ENCODE peak calls at places on chromosome 19, in five cellular contexts. One of them, this sample, is unnamed.

GRCh38 chr19:18776288-18776594 is 14.9 kb downstream of the COMP start:
- DNase-seq in activated T-cell treated with anti-CD3 and anti-CD28 coated beads, Interleukin-2, amount 50 U/mL, for 24 hours: no peak
- DNase-seq in AML-193: no peak
- DNase-seq in heart left ventricle: no peak
- DNase-seq in CD4-positive, CD25-positive, alpha-beta regulatory T cell: no peak
- DNase-seq in this sample: no peak

GRCh38 chr19:41785653-41786052 is 10.7 kb upstream of the CEACAM3 start:
- DNase-seq in AML-193: peak; percentile 94
- DNase-seq in heart left ventricle: peak; percentile 50
- DNase-seq in CD4-positive, CD25-positive, alpha-beta regulatory T cell: peak; percentile 90
- DNase-seq in activated T-cell treated with anti-CD3 and anti-CD28 coated beads, Interleukin-2, amount 50 U/mL, for 24 hours: peak; percentile 68
- DNase-seq in this sample: no peak

GRCh38 chr19:12723643-12724426 is at the start of gene TNPO2:
- DNase-seq in AML-193: peak; percentile 54
- DNase-seq in heart left ventricle: peak; percentile 68
- DNase-seq in CD4-positive, CD25-positive, alpha-beta regulatory T cell: peak; percentile 85
- DNase-seq in activated T-cell treated with anti-CD3 and anti-CD28 coated beads, Interleukin-2, amount 50 U/mL, for 24 hours: peak; percentile 84
- DNase-seq in this sample: peak; percentile 47

GRCh38 chr19:35609881-35610353 is 2.6 kb upstream of the HAUS5 start:
- DNase-seq in heart left ventricle: no peak
- DNase-seq in activated T-cell treated with anti-CD3 and anti-CD28 coated beads, Interleukin-2, amount 50 U/mL, for 24 hours: peak; percentile 53
- DNase-seq in CD4-positive, CD25-positive, alpha-beta regulatory T cell: peak; percentile 94
- DNase-seq in AML-193: no peak
- DNase-seq in this sample: no peak

GRCh38 chr19:28726533-28726932 is 486.4 kb downstream of the UQCRFS1 start:
- DNase-seq in AML-193: no peak
- DNase-seq in activated T-cell treated with anti-CD3 and anti-CD28 coated beads, Interleukin-2, amount 50 U/mL, for 24 hours: no peak
- DNase-seq in heart left ventricle: no peak
- DNase-seq in CD4-positive, CD25-positive, alpha-beta regulatory T cell: no peak
- DNase-seq in this sample: no peak

GRCh38 chr19:54232552-54232934 is 9.7 kb upstream of the LILRB3 start:
- DNase-seq in heart left ventricle: no peak
- DNase-seq in CD4-positive, CD25-positive, alpha-beta regulatory T cell: no peak
- DNase-seq in AML-193: no peak
- DNase-seq in activated T-cell treated with anti-CD3 and anti-CD28 coated beads, Interleukin-2, amount 50 U/mL, for 24 hours: no peak
- DNase-seq in this sample: no peak

GRCh38 chr19:32339988-32340874 is 5.2 kb upstream of the ZNF507 start:
- DNase-seq in AML-193: peak; percentile 21
- DNase-seq in CD4-positive, CD25-positive, alpha-beta regulatory T cell: peak; percentile 41
- DNase-seq in activated T-cell treated with anti-CD3 and anti-CD28 coated beads, Interleukin-2, amount 50 U/mL, for 24 hours: peak; percentile 60
- DNase-seq in heart left ventricle: peak; percentile 77
- DNase-seq in this sample: peak; percentile 68

GRCh38 chr19:51978882-51979281 is 7.8 kb downstream of the ZNF350 start:
- DNase-seq in AML-193: no peak
- DNase-seq in activated T-cell treated with anti-CD3 and anti-CD28 coated beads, Interleukin-2, amount 50 U/mL, for 24 hours: no peak
- DNase-seq in CD4-positive, CD25-positive, alpha-beta regulatory T cell: no peak
- DNase-seq in heart left ventricle: no peak
- DNase-seq in this sample: no peak

GRCh38 chr19:45509692-45510015 is 2.4 kb downstream of the VASP start:
- DNase-seq in heart left ventricle: no peak
- DNase-seq in activated T-cell treated with anti-CD3 and anti-CD28 coated beads, Interleukin-2, amount 50 U/mL, for 24 hours: no peak
- DNase-seq in CD4-positive, CD25-positive, alpha-beta regulatory T cell: no peak
- DNase-seq in AML-193: no peak
- DNase-seq in this sample: no peak

GRCh38 chr19:16040642-16041041 is 35.7 kb upstream of the TPM4 start:
- DNase-seq in heart left ventricle: no peak
- DNase-seq in AML-193: no peak
- DNase-seq in activated T-cell treated with anti-CD3 and anti-CD28 coated beads, Interleukin-2, amount 50 U/mL, for 24 hours: no peak
- DNase-seq in CD4-positive, CD25-positive, alpha-beta regulatory T cell: no peak
- DNase-seq in this sample: no peak

GRCh38 chr19:6023936-6024335 is 46.0 kb upstream of the RANBP3 start:
- DNase-seq in CD4-positive, CD25-positive, alpha-beta regulatory T cell: no peak
- DNase-seq in activated T-cell treated with anti-CD3 and anti-CD28 coated beads, Interleukin-2, amount 50 U/mL, for 24 hours: no peak
- DNase-seq in heart left ventricle: no peak
- DNase-seq in AML-193: no peak
- DNase-seq in this sample: no peak

GRCh38 chr19:43609872-43610271 is 2.0 kb upstream of the SRRM5 start:
- DNase-seq in activated T-cell treated with anti-CD3 and anti-CD28 coated beads, Interleukin-2, amount 50 U/mL, for 24 hours: no peak
- DNase-seq in AML-193: no peak
- DNase-seq in heart left ventricle: no peak
- DNase-seq in CD4-positive, CD25-positive, alpha-beta regulatory T cell: no peak
- DNase-seq in this sample: no peak

GRCh38 chr19:950352-951066 is 24.7 kb downstream of the ARID3A start:
- DNase-seq in heart left ventricle: no peak
- DNase-seq in activated T-cell treated with anti-CD3 and anti-CD28 coated beads, Interleukin-2, amount 50 U/mL, for 24 hours: no peak
- DNase-seq in AML-193: no peak
- DNase-seq in CD4-positive, CD25-positive, alpha-beta regulatory T cell: no peak
- DNase-seq in this sample: no peak

GRCh38 chr19:40178756-40179155 is 12.5 kb upstream of the MAP3K10 start:
- DNase-seq in heart left ventricle: no peak
- DNase-seq in AML-193: no peak
- DNase-seq in CD4-positive, CD25-positive, alpha-beta regulatory T cell: no peak
- DNase-seq in activated T-cell treated with anti-CD3 and anti-CD28 coated beads, Interleukin-2, amount 50 U/mL, for 24 hours: no peak
- DNase-seq in this sample: no peak

GRCh38 chr19:55113570-55114039 is 3.8 kb downstream of the PPP1R12C start:
- DNase-seq in AML-193: no peak
- DNase-seq in CD4-positive, CD25-positive, alpha-beta regulatory T cell: no peak
- DNase-seq in activated T-cell treated with anti-CD3 and anti-CD28 coated beads, Interleukin-2, amount 50 U/mL, for 24 hours: no peak
- DNase-seq in heart left ventricle: peak; percentile 97
- DNase-seq in this sample: peak; percentile 93

GRCh38 chr19:30373593-30373992 is 1.4 kb downstream of the ZNF536 start:
- DNase-seq in CD4-positive, CD25-positive, alpha-beta regulatory T cell: no peak
- DNase-seq in activated T-cell treated with anti-CD3 and anti-CD28 coated beads, Interleukin-2, amount 50 U/mL, for 24 hours: no peak
- DNase-seq in AML-193: no peak
- DNase-seq in heart left ventricle: no peak
- DNase-seq in this sample: no peak

GRCh38 chr19:13195678-13196077 is 45.5 kb downstream of the IER2 start:
- DNase-seq in activated T-cell treated with anti-CD3 and anti-CD28 coated beads, Interleukin-2, amount 50 U/mL, for 24 hours: peak; percentile 66
- DNase-seq in CD4-positive, CD25-positive, alpha-beta regulatory T cell: peak; percentile 73
- DNase-seq in heart left ventricle: no peak
- DNase-seq in AML-193: no peak
- DNase-seq in this sample: no peak

GRCh38 chr19:47766359-47766620 is 12.2 kb upstream of the SELENOW start:
- DNase-seq in AML-193: no peak
- DNase-seq in CD4-positive, CD25-positive, alpha-beta regulatory T cell: no peak
- DNase-seq in heart left ventricle: no peak
- DNase-seq in activated T-cell treated with anti-CD3 and anti-CD28 coated beads, Interleukin-2, amount 50 U/mL, for 24 hours: no peak
- DNase-seq in this sample: no peak

GRCh38 chr19:14505488-14506239 is 9.7 kb upstream of the GIPC1 start:
- DNase-seq in CD4-positive, CD25-positive, alpha-beta regulatory T cell: peak; percentile 73
- DNase-seq in AML-193: no peak
- DNase-seq in activated T-cell treated with anti-CD3 and anti-CD28 coated beads, Interleukin-2, amount 50 U/mL, for 24 hours: peak; percentile 82
- DNase-seq in heart left ventricle: no peak
- DNase-seq in this sample: no peak

GRCh38 chr19:40754611-40755247 is 3.7 kb downstream of the SNRPA start:
- DNase-seq in CD4-positive, CD25-positive, alpha-beta regulatory T cell: peak; percentile 64
- DNase-seq in activated T-cell treated with anti-CD3 and anti-CD28 coated beads, Interleukin-2, amount 50 U/mL, for 24 hours: peak; percentile 72
- DNase-seq in AML-193: peak; percentile 14
- DNase-seq in heart left ventricle: no peak
- DNase-seq in this sample: no peak

GRCh38 chr19:31421856-31422255 is 72.6 kb upstream of the TSHZ3 start:
- DNase-seq in heart left ventricle: no peak
- DNase-seq in CD4-positive, CD25-positive, alpha-beta regulatory T cell: no peak
- DNase-seq in AML-193: no peak
- DNase-seq in activated T-cell treated with anti-CD3 and anti-CD28 coated beads, Interleukin-2, amount 50 U/mL, for 24 hours: no peak
- DNase-seq in this sample: no peak

GRCh38 chr19:48059331-48059730 is 15.5 kb upstream of the CABP5 start:
- DNase-seq in AML-193: no peak
- DNase-seq in CD4-positive, CD25-positive, alpha-beta regulatory T cell: no peak
- DNase-seq in heart left ventricle: no peak
- DNase-seq in activated T-cell treated with anti-CD3 and anti-CD28 coated beads, Interleukin-2, amount 50 U/mL, for 24 hours: no peak
- DNase-seq in this sample: no peak

GRCh38 chr19:47417746-47418594 is 1.4 kb downstream of the MEIS3 start:
- DNase-seq in heart left ventricle: no peak
- DNase-seq in activated T-cell treated with anti-CD3 and anti-CD28 coated beads, Interleukin-2, amount 50 U/mL, for 24 hours: no peak
- DNase-seq in AML-193: no peak
- DNase-seq in CD4-positive, CD25-positive, alpha-beta regulatory T cell: no peak
- DNase-seq in this sample: no peak

GRCh38 chr19:512548-513365 is 5.5 kb downstream of the TPGS1 start:
- DNase-seq in CD4-positive, CD25-positive, alpha-beta regulatory T cell: no peak
- DNase-seq in AML-193: no peak
- DNase-seq in activated T-cell treated with anti-CD3 and anti-CD28 coated beads, Interleukin-2, amount 50 U/mL, for 24 hours: no peak
- DNase-seq in heart left ventricle: peak; percentile 32
- DNase-seq in this sample: no peak

GRCh38 chr19:3603121-3603841 is 3.4 kb downstream of the TBXA2R start:
- DNase-seq in CD4-positive, CD25-positive, alpha-beta regulatory T cell: no peak
- DNase-seq in activated T-cell treated with anti-CD3 and anti-CD28 coated beads, Interleukin-2, amount 50 U/mL, for 24 hours: no peak
- DNase-seq in AML-193: no peak
- DNase-seq in heart left ventricle: no peak
- DNase-seq in this sample: no peak

This sample was measured in left ventricle myocardium inferior.